ENCODE peak calls at places on chromosome 15, in six cellular contexts. K, C, Y, V, P and Z are unnamed samples.

GRCh38 chr15:64559243-64559642 is 98.9 kb downstream of the ZNF609 start:
- DNase-seq in V (no peak), K (no peak), C (no peak), Y (no peak), P (no peak), Z (no peak)

GRCh38 chr15:73921257-73921890 is 4.9 kb upstream of the LOXL1 start:
- DNase-seq in V (no peak), P (no peak), Y (no peak), C (no peak), K (no peak), Z (no peak)

GRCh38 chr15:77698481-77698880 is 65.8 kb upstream of the LINGO1 start:
- DNase-seq in P (no peak), V (no peak), Y (no peak), C (no peak), K (no peak), Z (no peak)

GRCh38 chr15:86278586-86278985 is 198.9 kb downstream of the AGBL1 start:
- DNase-seq in K (no peak), V (no peak), P (no peak), Y (no peak), C (no peak), Z (no peak)

GRCh38 chr15:70763120-70763949 is at the start of gene UACA:
- DNase-seq in Y (peak), P (peak), K (peak), V (peak), C (peak), Z (peak)

GRCh38 chr15:77002954-77003912 is 8.3 kb downstream of the PSTPIP1 start:
- DNase-seq in K (no peak), P (peak), C (no peak), Y (no peak), V (no peak), Z (no peak)

GRCh38 chr15:90460142-90460824 is 69.4 kb upstream of the CRTC3 start:
- DNase-seq in C (no peak), P (no peak), Y (no peak), K (no peak), V (no peak), Z (no peak)

GRCh38 chr15:91304794-91305193 is 204.7 kb downstream of the SV2B start:
- DNase-seq in K (no peak), P (no peak), Y (no peak), C (no peak), V (no peak), Z (no peak)

GRCh38 chr15:34679326-34679725 is 75.5 kb downstream of the GJD2 start:
- DNase-seq in V (no peak), P (no peak), K (peak), C (no peak), Y (no peak), Z (no peak)

GRCh38 chr15:35722506-35722905 is 176.5 kb upstream of the DPH6 start:
- DNase-seq in Y (no peak), V (no peak), C (no peak), K (no peak), P (no peak), Z (no peak)

GRCh38 chr15:35720984-35721383 is 175.0 kb upstream of the DPH6 start:
- DNase-seq in C (no peak), Y (no peak), P (no peak), K (no peak), V (no peak), Z (no peak)

GRCh38 chr15:35719964-35720507 is 174.1 kb upstream of the DPH6 start:
- DNase-seq in Y (no peak), C (no peak), P (peak), K (peak), V (no peak), Z (no peak)

GRCh38 chr15:35713733-35714132 is 167.8 kb upstream of the DPH6 start:
- DNase-seq in C (no peak), V (no peak), Y (no peak), P (peak), K (peak), Z (no peak)

DNA sequence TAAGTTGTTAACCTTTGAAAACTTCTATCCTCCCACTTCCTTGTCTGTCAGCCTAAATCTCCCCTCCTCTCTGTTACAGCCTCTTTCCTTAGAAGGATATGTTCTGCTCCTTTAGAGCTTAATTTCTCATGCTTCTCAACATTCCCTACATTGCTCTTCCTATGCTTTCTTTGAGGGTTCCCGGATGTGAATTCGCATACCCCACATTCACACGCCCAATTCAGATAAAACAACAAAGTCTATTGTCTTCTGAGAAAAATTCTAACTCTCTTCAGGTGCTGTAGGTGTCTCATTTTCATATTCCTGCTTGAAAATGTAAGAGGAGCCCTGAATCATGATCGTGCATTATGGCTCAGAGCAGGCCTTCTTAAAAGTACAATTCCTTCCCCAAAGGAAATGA is 171.8 kb upstream of the DPH6 start:
- DNase-seq in K (no peak), C (no peak), Y (no peak), P (no peak), V (no peak), Z (no peak)
- H3K14ac ChIP-seq in K (no peak), C (no peak), Y (no peak), P (no peak), V (no peak), Z (no peak)

GRCh38 chr15:66702035-66702769 is at the start of gene SMAD6:
- DNase-seq in C (peak), K (peak), P (peak), V (peak), Y (peak), Z (peak)

GRCh38 chr15:66703540-66703941 is 1.5 kb downstream of the SMAD6 start:
- DNase-seq in P (peak), C (peak), Y (no peak), V (no peak), K (peak), Z (no peak)

GRCh38 chr15:66704019-66704782 is 2.2 kb downstream of the SMAD6 start:
- DNase-seq in C (no peak), Y (no peak), V (no peak), K (no peak), P (no peak), Z (no peak)

GRCh38 chr15:66701422-66702034 is 508 bp upstream of the SMAD6 start:
- DNase-seq in K (no peak), C (peak), P (no peak), Y (no peak), V (peak), Z (peak)

DNA sequence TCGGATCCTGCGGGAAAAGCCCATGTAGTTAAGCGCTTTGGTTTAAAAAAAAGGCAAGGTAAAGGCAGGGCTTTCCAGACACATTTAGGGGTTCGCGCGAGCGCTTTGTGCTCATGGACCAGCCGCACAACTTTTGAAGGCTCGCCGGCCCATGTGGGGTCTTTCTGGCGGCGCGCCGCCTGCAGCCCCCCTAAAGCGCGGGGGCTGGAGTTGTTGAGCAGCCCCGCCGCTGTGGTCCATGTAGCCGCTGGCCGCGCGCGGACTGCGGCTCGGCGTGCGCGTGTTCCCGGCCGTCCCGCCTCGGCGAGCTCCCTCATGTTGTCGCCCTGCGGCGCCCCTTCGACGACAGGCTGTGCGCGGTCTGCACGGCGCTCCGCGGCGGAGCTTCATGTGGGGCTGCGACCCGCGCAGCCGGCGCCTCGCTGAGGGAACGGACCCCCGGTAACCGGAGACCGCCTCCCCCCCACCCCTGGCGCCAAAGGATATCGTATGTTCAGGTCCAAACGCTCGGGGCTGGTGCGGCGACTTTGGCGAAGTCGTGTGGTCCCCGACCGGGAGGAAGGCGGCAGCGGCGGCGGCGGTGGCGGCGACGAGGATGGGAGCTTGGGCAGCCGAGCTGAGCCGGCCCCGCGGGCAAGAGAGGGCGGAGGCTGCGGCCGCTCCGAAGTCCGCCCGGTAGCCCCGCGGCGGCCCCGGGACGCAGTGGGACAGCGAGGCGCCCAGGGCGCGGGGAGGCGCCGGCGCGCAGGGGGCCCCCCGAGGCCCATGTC is 919 bp downstream of the SMAD6 start:
- DNase-seq in Y (no peak), K (no peak), P (peak), V (no peak), C (peak), Z (no peak)
- H3K4ac ChIP-seq in Y (peak), K (peak), P (peak), V (no peak), C (peak), Z (no peak)

GRCh38 chr15:55344206-55344605 is 25.2 kb downstream of the PIGB start:
- DNase-seq in V (peak), P (no peak), C (no peak), Y (no peak), K (no peak), Z (peak)
- H3K14ac ChIP-seq in V (no peak), P (no peak), C (no peak), Y (no peak), K (peak), Z (no peak)

DNA sequence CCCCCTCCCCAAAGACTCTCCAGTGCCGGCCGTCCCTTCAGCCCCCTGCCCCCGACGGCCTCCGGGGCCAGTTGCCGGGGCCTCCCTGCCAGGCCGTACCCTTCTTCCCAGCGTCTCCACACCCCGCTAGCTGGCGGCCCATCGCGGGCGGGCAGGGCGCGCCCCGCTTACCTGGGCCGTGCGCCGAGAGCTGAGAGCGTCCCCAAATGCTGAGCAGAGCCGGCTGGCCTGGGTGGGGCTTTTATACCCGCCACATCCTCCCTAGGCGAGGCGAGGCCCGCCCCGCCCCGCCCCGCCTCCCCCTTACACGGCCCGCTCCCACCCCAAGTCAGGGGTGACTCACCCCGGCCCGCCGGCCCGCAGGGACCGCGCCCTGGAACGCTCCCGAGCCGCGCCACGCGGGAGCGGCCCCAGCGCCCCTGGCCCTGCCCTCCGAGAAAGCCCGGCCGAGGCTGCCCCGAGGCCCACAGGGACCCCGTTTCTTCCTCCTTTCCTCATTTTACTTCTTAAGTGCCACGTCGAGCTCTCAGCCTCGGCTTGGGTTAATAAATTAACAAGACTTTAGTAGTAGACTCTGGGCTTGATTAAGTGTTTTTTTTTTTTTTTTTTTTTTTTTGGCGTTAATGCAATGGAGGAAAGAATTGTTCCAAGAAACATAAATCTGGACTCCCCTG is at the start of gene ANXA2:
- DNase-seq in K (peak), Y (no peak), V (peak), C (peak), P (peak), Z (no peak)
- H3K4ac ChIP-seq in K (peak), Y (no peak), V (peak), C (peak), P (peak), Z (no peak)

GRCh38 chr15:39556461-39556860 is 24.4 kb upstream of the THBS1 start:
- DNase-seq in C (no peak), V (no peak), P (peak), Y (no peak), K (peak), Z (no peak)
- H3K14ac ChIP-seq in C (no peak), V (no peak), P (no peak), Y (no peak), K (peak), Z (no peak)